ENCODE peak calls at places on chromosomes 4 and X, in nine cellular contexts. One of them, this sample, is unnamed.

GRCh38 chr4:175745340-175745739 is 66.7 kb downstream of the GPM6A start:
- DNase-seq in stomach: no peak
- DNase-seq in right lobe of liver: no peak
- DNase-seq in dorsolateral prefrontal cortex: no peak
- DNase-seq in breast epithelium: no peak
- DNase-seq in HepG2: no peak
- DNase-seq in cardiac muscle cell: no peak
- DNase-seq in lower lobe of right lung: no peak
- DNase-seq in HL-60: no peak
- DNase-seq in this sample: no peak

GRCh38 chr4:67907650-67908049 is 23.8 kb upstream of the TMPRSS11D start:
- DNase-seq in stomach: no peak
- DNase-seq in HL-60: no peak
- DNase-seq in cardiac muscle cell: no peak
- DNase-seq in dorsolateral prefrontal cortex: no peak
- DNase-seq in right lobe of liver: no peak
- DNase-seq in lower lobe of right lung: no peak
- DNase-seq in breast epithelium: no peak
- DNase-seq in HepG2: no peak
- DNase-seq in this sample: no peak

GRCh38 chr4:167234388-167234881 is at the start of gene SPOCK3:
- DNase-seq in stomach: peak
- DNase-seq in HL-60: no peak
- DNase-seq in breast epithelium: peak
- DNase-seq in right lobe of liver: peak
- DNase-seq in HepG2: no peak
- DNase-seq in dorsolateral prefrontal cortex: peak
- DNase-seq in lower lobe of right lung: peak
- DNase-seq in cardiac muscle cell: peak
- DNase-seq in this sample: peak

GRCh38 chr4:105495667-105496066 is 21.8 kb upstream of the PPA2 start:
- DNase-seq in dorsolateral prefrontal cortex: no peak
- DNase-seq in right lobe of liver: no peak
- DNase-seq in HL-60: no peak
- DNase-seq in lower lobe of right lung: no peak
- DNase-seq in cardiac muscle cell: no peak
- DNase-seq in stomach: no peak
- DNase-seq in HepG2: no peak
- DNase-seq in breast epithelium: no peak
- DNase-seq in this sample: no peak

GRCh38 chr4:101345271-101345595 is 2.1 kb downstream of the PPP3CA start:
- DNase-seq in HepG2: no peak
- DNase-seq in cardiac muscle cell: no peak
- DNase-seq in lower lobe of right lung: no peak
- DNase-seq in right lobe of liver: no peak
- DNase-seq in breast epithelium: no peak
- DNase-seq in dorsolateral prefrontal cortex: peak
- DNase-seq in stomach: no peak
- DNase-seq in HL-60: peak
- DNase-seq in this sample: peak

GRCh38 chr4:77399831-77400230 is 205.8 kb upstream of the CXCL13 start:
- DNase-seq in HepG2: no peak
- DNase-seq in HL-60: no peak
- DNase-seq in cardiac muscle cell: no peak
- DNase-seq in stomach: no peak
- DNase-seq in breast epithelium: no peak
- DNase-seq in right lobe of liver: no peak
- DNase-seq in dorsolateral prefrontal cortex: no peak
- DNase-seq in lower lobe of right lung: no peak
- DNase-seq in this sample: no peak

GRCh38 chr4:7423801-7424552 is 10.8 kb downstream of the PSAPL1 start:
- DNase-seq in stomach: peak
- DNase-seq in breast epithelium: peak
- DNase-seq in dorsolateral prefrontal cortex: peak
- DNase-seq in right lobe of liver: peak
- DNase-seq in lower lobe of right lung: peak
- DNase-seq in HepG2: no peak
- DNase-seq in cardiac muscle cell: no peak
- DNase-seq in HL-60: no peak
- DNase-seq in this sample: no peak

GRCh38 chr4:121653986-121654385 is 42.8 kb downstream of the ANXA5 start:
- DNase-seq in right lobe of liver: no peak
- DNase-seq in lower lobe of right lung: no peak
- DNase-seq in breast epithelium: no peak
- DNase-seq in HepG2: no peak
- DNase-seq in dorsolateral prefrontal cortex: no peak
- DNase-seq in stomach: no peak
- DNase-seq in cardiac muscle cell: no peak
- DNase-seq in HL-60: no peak
- DNase-seq in this sample: no peak

GRCh38 chrX:11381464-11381863 is 88.3 kb downstream of the AMELX start:
- DNase-seq in HL-60: peak
- DNase-seq in dorsolateral prefrontal cortex: no peak
- DNase-seq in lower lobe of right lung: no peak
- DNase-seq in cardiac muscle cell: peak
- DNase-seq in stomach: no peak
- DNase-seq in breast epithelium: no peak
- DNase-seq in HepG2: peak
- DNase-seq in right lobe of liver: no peak
- DNase-seq in this sample: peak

GRCh38 chrX:19670854-19671620 is 155.7 kb upstream of the MAP3K15 start:
- DNase-seq in lower lobe of right lung: no peak
- DNase-seq in breast epithelium: peak
- DNase-seq in right lobe of liver: no peak
- DNase-seq in dorsolateral prefrontal cortex: peak
- DNase-seq in HL-60: no peak
- DNase-seq in stomach: no peak
- DNase-seq in HepG2: peak
- DNase-seq in cardiac muscle cell: no peak
- DNase-seq in this sample: peak

GRCh38 chr4:74014332-74014731 is 15.9 kb upstream of the CXCL5 start:
- DNase-seq in right lobe of liver: no peak
- DNase-seq in cardiac muscle cell: no peak
- DNase-seq in HepG2: no peak
- DNase-seq in lower lobe of right lung: no peak
- DNase-seq in breast epithelium: no peak
- DNase-seq in HL-60: no peak
- DNase-seq in stomach: no peak
- DNase-seq in dorsolateral prefrontal cortex: no peak
- DNase-seq in this sample: no peak

GRCh38 chrX:65508851-65509250 is 25.7 kb downstream of the LAS1L start:
- DNase-seq in HL-60: no peak
- DNase-seq in dorsolateral prefrontal cortex: no peak
- DNase-seq in stomach: no peak
- DNase-seq in cardiac muscle cell: no peak
- DNase-seq in breast epithelium: no peak
- DNase-seq in right lobe of liver: no peak
- DNase-seq in lower lobe of right lung: no peak
- DNase-seq in HepG2: no peak
- DNase-seq in this sample: no peak

GRCh38 chrX:65516756-65517155 is 17.8 kb downstream of the LAS1L start:
- DNase-seq in lower lobe of right lung: no peak
- DNase-seq in right lobe of liver: no peak
- DNase-seq in cardiac muscle cell: no peak
- DNase-seq in breast epithelium: no peak
- DNase-seq in HepG2: no peak
- DNase-seq in HL-60: no peak
- DNase-seq in dorsolateral prefrontal cortex: no peak
- DNase-seq in stomach: no peak
- DNase-seq in this sample: no peak

GRCh38 chrX:65517923-65518322 is 16.7 kb downstream of the LAS1L start:
- DNase-seq in breast epithelium: no peak
- DNase-seq in lower lobe of right lung: no peak
- DNase-seq in HepG2: no peak
- DNase-seq in cardiac muscle cell: no peak
- DNase-seq in stomach: no peak
- DNase-seq in HL-60: no peak
- DNase-seq in dorsolateral prefrontal cortex: no peak
- DNase-seq in right lobe of liver: no peak
- DNase-seq in this sample: no peak

GRCh38 chrX:65509400-65509799 is 25.2 kb downstream of the LAS1L start:
- DNase-seq in cardiac muscle cell: no peak
- DNase-seq in HepG2: no peak
- DNase-seq in right lobe of liver: no peak
- DNase-seq in HL-60: no peak
- DNase-seq in stomach: no peak
- DNase-seq in breast epithelium: no peak
- DNase-seq in dorsolateral prefrontal cortex: no peak
- DNase-seq in lower lobe of right lung: no peak
- DNase-seq in this sample: no peak

DNA sequence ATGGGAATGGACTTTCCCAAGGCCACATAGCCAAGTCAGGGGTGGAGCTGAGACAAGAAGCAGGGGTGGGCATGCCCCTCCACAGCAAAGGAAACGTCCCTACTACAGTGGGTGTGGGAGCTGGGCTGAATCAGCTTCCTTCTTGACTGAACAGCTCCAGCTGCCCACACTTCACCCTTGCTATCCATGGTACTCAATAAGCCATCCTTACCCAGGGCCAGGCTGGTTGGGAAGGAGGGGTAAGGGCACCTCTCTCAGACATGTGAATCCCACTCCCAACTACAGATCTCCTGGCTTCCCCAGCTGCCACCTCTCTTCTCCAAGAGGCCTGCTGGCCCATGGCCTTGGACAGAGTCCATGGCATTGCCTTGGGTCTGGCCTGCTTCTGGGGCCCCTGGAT is 21.0 kb downstream of the LAS1L start:
- DNase-seq in lower lobe of right lung: no peak
- DNase-seq in cardiac muscle cell: no peak
- DNase-seq in stomach: no peak
- DNase-seq in right lobe of liver: no peak
- DNase-seq in dorsolateral prefrontal cortex: no peak
- DNase-seq in breast epithelium: no peak
- DNase-seq in HepG2: no peak
- DNase-seq in HL-60: no peak
- DNase-seq in this sample: no peak
- H3K27ac ChIP-seq in lower lobe of right lung: no peak
- H3K27ac ChIP-seq in cardiac muscle cell: no peak
- H3K27ac ChIP-seq in stomach: no peak
- H3K27ac ChIP-seq in right lobe of liver: no peak
- H3K27ac ChIP-seq in dorsolateral prefrontal cortex: no peak
- H3K27ac ChIP-seq in breast epithelium: no peak
- H3K27ac ChIP-seq in HepG2: no peak
- H3K27ac ChIP-seq in HL-60: no peak
- H3K27ac ChIP-seq in this sample: no peak

DNA sequence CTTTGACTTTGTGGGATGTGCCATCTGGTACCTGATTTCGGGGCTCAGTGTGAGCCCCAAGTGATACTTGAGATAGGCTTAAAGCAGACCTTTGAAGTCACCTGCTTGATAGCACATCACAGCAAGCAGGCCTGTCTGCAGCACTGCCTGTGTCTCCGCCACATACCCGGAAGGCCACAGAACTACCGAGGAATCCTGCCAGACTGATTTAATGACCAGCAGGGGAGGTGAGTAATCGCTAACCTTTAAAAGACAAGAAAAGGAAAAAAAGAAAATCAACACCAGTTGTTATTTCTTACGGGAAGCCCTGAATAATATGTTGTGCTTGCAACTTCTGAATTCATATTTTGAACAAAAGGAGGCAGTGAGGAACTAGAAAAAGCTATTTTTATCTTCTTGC is 6.8 kb downstream of the PTCHD1 start:
- DNase-seq in right lobe of liver: no peak
- DNase-seq in lower lobe of right lung: no peak
- DNase-seq in HepG2: no peak
- DNase-seq in dorsolateral prefrontal cortex: no peak
- DNase-seq in stomach: no peak
- DNase-seq in HL-60: no peak
- DNase-seq in cardiac muscle cell: peak
- DNase-seq in breast epithelium: no peak
- DNase-seq in this sample: no peak
- H3K4me3 ChIP-seq in right lobe of liver: no peak
- H3K4me3 ChIP-seq in lower lobe of right lung: no peak
- H3K4me3 ChIP-seq in HepG2: no peak
- H3K4me3 ChIP-seq in dorsolateral prefrontal cortex: no peak
- H3K4me3 ChIP-seq in stomach: no peak
- H3K4me3 ChIP-seq in HL-60: no peak
- H3K4me3 ChIP-seq in cardiac muscle cell: no peak
- H3K4me3 ChIP-seq in breast epithelium: no peak
- H3K4me3 ChIP-seq in this sample: no peak

GRCh38 chrX:110403436-110403835 is 44.8 kb downstream of the RTL9 start:
- DNase-seq in dorsolateral prefrontal cortex: no peak
- DNase-seq in HepG2: no peak
- DNase-seq in lower lobe of right lung: no peak
- DNase-seq in right lobe of liver: no peak
- DNase-seq in stomach: no peak
- DNase-seq in cardiac muscle cell: no peak
- DNase-seq in breast epithelium: no peak
- DNase-seq in HL-60: no peak
- DNase-seq in this sample: no peak

GRCh38 chrX:110402091-110402854 is 43.6 kb downstream of the RTL9 start:
- DNase-seq in right lobe of liver: no peak
- DNase-seq in breast epithelium: peak
- DNase-seq in lower lobe of right lung: no peak
- DNase-seq in HL-60: no peak
- DNase-seq in cardiac muscle cell: no peak
- DNase-seq in dorsolateral prefrontal cortex: no peak
- DNase-seq in HepG2: no peak
- DNase-seq in stomach: no peak
- DNase-seq in this sample: peak

GRCh38 chrX:110399497-110399896 is 40.8 kb downstream of the RTL9 start:
- DNase-seq in breast epithelium: no peak
- DNase-seq in stomach: no peak
- DNase-seq in HepG2: no peak
- DNase-seq in right lobe of liver: no peak
- DNase-seq in lower lobe of right lung: no peak
- DNase-seq in cardiac muscle cell: no peak
- DNase-seq in dorsolateral prefrontal cortex: no peak
- DNase-seq in HL-60: no peak
- DNase-seq in this sample: no peak

GRCh38 chrX:110402855-110403230 is 44.2 kb downstream of the RTL9 start:
- DNase-seq in HL-60: no peak
- DNase-seq in stomach: no peak
- DNase-seq in cardiac muscle cell: no peak
- DNase-seq in HepG2: no peak
- DNase-seq in right lobe of liver: no peak
- DNase-seq in dorsolateral prefrontal cortex: no peak
- DNase-seq in lower lobe of right lung: no peak
- DNase-seq in breast epithelium: no peak
- DNase-seq in this sample: no peak

GRCh38 chrX:110401142-110401541 is 42.5 kb downstream of the RTL9 start:
- DNase-seq in stomach: no peak
- DNase-seq in cardiac muscle cell: no peak
- DNase-seq in HL-60: no peak
- DNase-seq in HepG2: no peak
- DNase-seq in right lobe of liver: no peak
- DNase-seq in lower lobe of right lung: no peak
- DNase-seq in dorsolateral prefrontal cortex: no peak
- DNase-seq in breast epithelium: no peak
- DNase-seq in this sample: no peak
- TF ChIP-seq CTCF in stomach: no peak
- TF ChIP-seq CTCF in cardiac muscle cell: no peak
- TF ChIP-seq CTCF in HL-60: no peak
- TF ChIP-seq CTCF in HepG2: no peak
- TF ChIP-seq CTCF in right lobe of liver: no peak
- TF ChIP-seq CTCF in lower lobe of right lung: no peak
- TF ChIP-seq CTCF in dorsolateral prefrontal cortex: no peak
- TF ChIP-seq CTCF in breast epithelium: no peak
- TF ChIP-seq CTCF in this sample: peak

DNA sequence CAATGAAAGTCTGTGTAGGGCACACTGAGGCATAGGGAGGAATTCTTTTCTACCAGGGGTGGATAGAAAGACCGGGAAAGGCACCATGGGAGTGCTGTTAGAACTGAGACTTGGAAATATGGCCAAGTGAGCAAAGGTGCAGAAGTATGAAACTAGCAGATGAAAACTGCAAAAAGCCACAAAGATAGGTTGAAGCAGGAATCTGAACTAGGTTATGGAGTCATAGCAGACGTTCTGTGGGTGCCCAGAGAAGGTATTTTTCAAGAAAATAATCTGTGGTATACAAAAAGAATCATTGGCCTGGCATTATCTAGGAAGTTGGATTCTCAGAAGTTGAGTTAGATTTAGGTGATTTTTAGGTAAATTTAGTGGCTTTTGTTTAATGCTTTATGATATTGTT is 48.5 kb downstream of the SMAD1 start:
- DNase-seq in HepG2: no peak
- DNase-seq in HL-60: no peak
- DNase-seq in stomach: no peak
- DNase-seq in lower lobe of right lung: no peak
- DNase-seq in dorsolateral prefrontal cortex: no peak
- DNase-seq in breast epithelium: no peak
- DNase-seq in cardiac muscle cell: no peak
- DNase-seq in right lobe of liver: no peak
- DNase-seq in this sample: no peak
- H3K27ac ChIP-seq in HepG2: no peak
- H3K27ac ChIP-seq in HL-60: no peak
- H3K27ac ChIP-seq in stomach: no peak
- H3K27ac ChIP-seq in lower lobe of right lung: no peak
- H3K27ac ChIP-seq in dorsolateral prefrontal cortex: no peak
- H3K27ac ChIP-seq in breast epithelium: no peak
- H3K27ac ChIP-seq in cardiac muscle cell: no peak
- H3K27ac ChIP-seq in right lobe of liver: no peak
- H3K27ac ChIP-seq in this sample: no peak

This sample was measured in brain microvascular endothelial cell.